ENCODE peak calls at places on chromosomes 3 and 15, in ten cellular contexts. One of them, this sample, is unnamed.

GRCh38 chr15:52186651-52187486 is 4.3 kb downstream of the GNB5 start:
- DNase-seq in tibial artery: no peak
- DNase-seq in thyroid gland: no peak
- DNase-seq in HCT116: no peak
- DNase-seq in right lobe of liver: no peak
- DNase-seq in IMR-90: no peak
- DNase-seq in CD8-positive, alpha-beta T cell: no peak
- DNase-seq in upper lobe of right lung: no peak
- DNase-seq in testis: peak
- DNase-seq in left lung: no peak
- DNase-seq in this sample: peak

GRCh38 chr15:57505949-57506391 is 85.7 kb upstream of the MYZAP start:
- DNase-seq in tibial artery: peak
- DNase-seq in thyroid gland: peak
- DNase-seq in HCT116: no peak
- DNase-seq in right lobe of liver: no peak
- DNase-seq in IMR-90: no peak
- DNase-seq in CD8-positive, alpha-beta T cell: no peak
- DNase-seq in upper lobe of right lung: peak
- DNase-seq in testis: no peak
- DNase-seq in left lung: peak
- DNase-seq in this sample: peak

GRCh38 chr3:117202415-117202814 is 492.8 kb downstream of the TUSC7 start:
- DNase-seq in tibial artery: no peak
- DNase-seq in thyroid gland: no peak
- DNase-seq in HCT116: no peak
- DNase-seq in right lobe of liver: no peak
- DNase-seq in IMR-90: peak
- DNase-seq in CD8-positive, alpha-beta T cell: no peak
- DNase-seq in upper lobe of right lung: no peak
- DNase-seq in testis: no peak
- DNase-seq in left lung: no peak
- DNase-seq in this sample: no peak

GRCh38 chr3:58034738-58035511 is 26.7 kb downstream of the FLNB start:
- DNase-seq in tibial artery: no peak
- DNase-seq in thyroid gland: no peak
- DNase-seq in HCT116: no peak
- DNase-seq in right lobe of liver: no peak
- DNase-seq in IMR-90: no peak
- DNase-seq in CD8-positive, alpha-beta T cell: peak
- DNase-seq in upper lobe of right lung: no peak
- DNase-seq in testis: no peak
- DNase-seq in left lung: no peak
- DNase-seq in this sample: no peak

GRCh38 chr15:42392309-42393024 is 33.2 kb downstream of the CAPN3 start:
- DNase-seq in tibial artery: no peak
- DNase-seq in thyroid gland: no peak
- DNase-seq in HCT116: no peak
- DNase-seq in right lobe of liver: no peak
- DNase-seq in IMR-90: no peak
- DNase-seq in CD8-positive, alpha-beta T cell: no peak
- DNase-seq in upper lobe of right lung: no peak
- DNase-seq in testis: no peak
- DNase-seq in left lung: no peak
- DNase-seq in this sample: no peak

GRCh38 chr15:41926184-41927056 is 32.6 kb upstream of the SPTBN5 start:
- DNase-seq in tibial artery: no peak
- DNase-seq in thyroid gland: no peak
- DNase-seq in HCT116: no peak
- DNase-seq in right lobe of liver: no peak
- DNase-seq in IMR-90: no peak
- DNase-seq in CD8-positive, alpha-beta T cell: no peak
- DNase-seq in upper lobe of right lung: no peak
- DNase-seq in testis: no peak
- DNase-seq in left lung: no peak
- DNase-seq in this sample: no peak

GRCh38 chr3:43077261-43077660 is 28.6 kb downstream of the POMGNT2 start:
- DNase-seq in tibial artery: no peak
- DNase-seq in thyroid gland: no peak
- DNase-seq in HCT116: no peak
- DNase-seq in right lobe of liver: no peak
- DNase-seq in IMR-90: no peak
- DNase-seq in CD8-positive, alpha-beta T cell: no peak
- DNase-seq in upper lobe of right lung: no peak
- DNase-seq in testis: no peak
- DNase-seq in left lung: no peak
- DNase-seq in this sample: no peak

GRCh38 chr3:133394561-133395311 is 5.1 kb upstream of the BFSP2 start:
- DNase-seq in tibial artery: no peak
- DNase-seq in thyroid gland: no peak
- DNase-seq in HCT116: no peak
- DNase-seq in right lobe of liver: no peak
- DNase-seq in IMR-90: peak
- DNase-seq in CD8-positive, alpha-beta T cell: no peak
- DNase-seq in upper lobe of right lung: no peak
- DNase-seq in testis: no peak
- DNase-seq in left lung: no peak
- DNase-seq in this sample: no peak

GRCh38 chr3:125378762-125379161 is 3.6 kb upstream of the ZNF148 start:
- DNase-seq in tibial artery: no peak
- DNase-seq in thyroid gland: no peak
- DNase-seq in HCT116: no peak
- DNase-seq in right lobe of liver: no peak
- DNase-seq in IMR-90: no peak
- DNase-seq in CD8-positive, alpha-beta T cell: no peak
- DNase-seq in upper lobe of right lung: no peak
- DNase-seq in testis: no peak
- DNase-seq in left lung: no peak
- DNase-seq in this sample: no peak

GRCh38 chr3:125379483-125379882 is 4.4 kb upstream of the ZNF148 start:
- DNase-seq in tibial artery: no peak
- DNase-seq in thyroid gland: no peak
- DNase-seq in HCT116: no peak
- DNase-seq in right lobe of liver: no peak
- DNase-seq in IMR-90: no peak
- DNase-seq in CD8-positive, alpha-beta T cell: no peak
- DNase-seq in upper lobe of right lung: no peak
- DNase-seq in testis: no peak
- DNase-seq in left lung: no peak
- DNase-seq in this sample: no peak

GRCh38 chr3:125375950-125376679 is 990 bp upstream of the ZNF148 start:
- DNase-seq in tibial artery: no peak
- DNase-seq in thyroid gland: no peak
- DNase-seq in HCT116: no peak
- DNase-seq in right lobe of liver: no peak
- DNase-seq in IMR-90: peak
- DNase-seq in CD8-positive, alpha-beta T cell: no peak
- DNase-seq in upper lobe of right lung: no peak
- DNase-seq in testis: no peak
- DNase-seq in left lung: no peak
- DNase-seq in this sample: no peak

GRCh38 chr3:125374996-125375941 is at the start of gene ZNF148:
- DNase-seq in tibial artery: peak
- DNase-seq in thyroid gland: peak
- DNase-seq in HCT116: peak
- DNase-seq in right lobe of liver: peak
- DNase-seq in IMR-90: peak
- DNase-seq in CD8-positive, alpha-beta T cell: peak
- DNase-seq in upper lobe of right lung: peak
- DNase-seq in testis: peak
- DNase-seq in left lung: peak
- DNase-seq in this sample: peak

DNA sequence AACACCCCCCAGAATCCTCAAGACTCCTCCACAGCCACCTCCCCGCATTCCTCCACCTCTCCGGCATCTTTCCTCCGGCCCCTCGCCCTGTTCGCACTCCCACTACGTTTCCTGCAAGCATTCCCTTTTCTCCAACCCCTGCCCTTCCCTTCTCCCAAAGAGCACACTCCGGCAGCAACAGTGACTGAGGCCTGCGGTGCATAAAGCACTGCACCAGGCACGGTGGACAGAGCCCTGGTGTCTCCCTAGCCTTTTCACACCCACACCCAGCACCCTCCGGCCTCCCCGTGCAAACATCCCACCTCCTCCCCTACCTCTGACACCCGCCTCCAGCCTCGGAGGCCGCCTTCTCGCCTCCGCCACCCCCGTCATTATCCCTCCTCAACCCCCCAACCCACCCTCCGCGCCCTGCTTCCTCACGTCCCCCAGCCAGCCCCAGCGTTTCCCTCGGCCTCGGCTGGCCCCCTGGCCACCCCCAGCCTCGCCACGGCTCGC is 577 bp downstream of the ZNF148 start:
- DNase-seq in tibial artery: peak
- DNase-seq in thyroid gland: peak
- DNase-seq in HCT116: no peak
- DNase-seq in right lobe of liver: peak
- DNase-seq in IMR-90: peak
- DNase-seq in CD8-positive, alpha-beta T cell: peak
- DNase-seq in upper lobe of right lung: peak
- DNase-seq in testis: peak
- DNase-seq in left lung: peak
- DNase-seq in this sample: peak
- H3K4me3 ChIP-seq in tibial artery: peak
- H3K4me3 ChIP-seq in thyroid gland: peak
- H3K4me3 ChIP-seq in HCT116: peak
- H3K4me3 ChIP-seq in right lobe of liver: peak
- H3K4me3 ChIP-seq in IMR-90: peak
- H3K4me3 ChIP-seq in CD8-positive, alpha-beta T cell: peak
- H3K4me3 ChIP-seq in upper lobe of right lung: peak
- H3K4me3 ChIP-seq in testis: peak
- H3K4me3 ChIP-seq in left lung: peak
- H3K4me3 ChIP-seq in this sample: peak

GRCh38 chr15:76221085-76221767 is 90.0 kb downstream of the ETFA start:
- DNase-seq in tibial artery: no peak
- DNase-seq in thyroid gland: no peak
- DNase-seq in HCT116: no peak
- DNase-seq in right lobe of liver: no peak
- DNase-seq in IMR-90: no peak
- DNase-seq in CD8-positive, alpha-beta T cell: no peak
- DNase-seq in upper lobe of right lung: no peak
- DNase-seq in testis: no peak
- DNase-seq in left lung: no peak
- DNase-seq in this sample: no peak

GRCh38 chr15:76222159-76222558 is 89.1 kb downstream of the ETFA start:
- DNase-seq in tibial artery: no peak
- DNase-seq in thyroid gland: no peak
- DNase-seq in HCT116: no peak
- DNase-seq in right lobe of liver: no peak
- DNase-seq in IMR-90: no peak
- DNase-seq in CD8-positive, alpha-beta T cell: no peak
- DNase-seq in upper lobe of right lung: no peak
- DNase-seq in testis: no peak
- DNase-seq in left lung: no peak
- DNase-seq in this sample: no peak

GRCh38 chr15:76217867-76218217 is 93.4 kb downstream of the ETFA start:
- DNase-seq in tibial artery: no peak
- DNase-seq in thyroid gland: no peak
- DNase-seq in HCT116: no peak
- DNase-seq in right lobe of liver: no peak
- DNase-seq in IMR-90: no peak
- DNase-seq in CD8-positive, alpha-beta T cell: no peak
- DNase-seq in upper lobe of right lung: no peak
- DNase-seq in testis: no peak
- DNase-seq in left lung: no peak
- DNase-seq in this sample: no peak

DNA sequence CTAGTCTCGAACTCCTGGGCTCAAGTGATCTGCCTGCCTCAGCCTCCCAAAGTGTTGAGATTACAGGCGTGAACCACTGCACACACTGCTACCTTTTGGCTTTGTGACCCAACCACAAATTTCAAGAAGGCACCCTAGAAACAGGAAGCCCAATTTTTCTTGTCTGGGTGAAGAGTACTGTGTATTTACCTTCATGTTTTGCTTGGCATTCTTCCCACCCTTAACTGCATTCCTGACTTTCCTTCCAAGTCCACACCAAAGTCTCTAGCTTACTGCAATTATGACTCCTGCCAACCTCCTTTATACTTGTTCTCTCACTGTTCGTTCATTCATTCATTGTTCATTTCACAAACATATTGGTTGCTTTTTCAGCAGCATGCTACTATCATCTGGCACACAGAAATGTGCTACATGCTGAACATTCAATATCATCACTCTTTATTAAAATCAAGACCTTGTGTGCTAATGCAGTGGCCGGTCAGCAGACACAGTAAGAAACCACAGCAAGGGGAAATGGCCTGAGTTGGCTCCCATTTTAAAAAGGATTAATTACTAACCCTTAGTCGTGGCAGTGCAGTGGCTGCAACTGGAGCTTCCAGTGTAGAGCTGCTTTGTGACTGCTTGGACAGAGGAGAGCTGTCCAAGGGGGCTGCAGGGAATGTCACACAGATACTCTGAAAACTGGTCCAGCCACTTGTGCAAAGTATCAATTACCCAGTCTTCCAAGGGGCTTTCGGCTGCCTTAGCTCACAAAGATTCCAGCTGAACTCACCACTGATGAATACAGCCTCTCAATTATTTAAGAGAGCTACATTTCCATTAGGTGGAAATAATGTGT is 94.0 kb downstream of the ETFA start:
- DNase-seq in tibial artery: no peak
- DNase-seq in thyroid gland: no peak
- DNase-seq in HCT116: peak
- DNase-seq in right lobe of liver: no peak
- DNase-seq in IMR-90: peak
- DNase-seq in CD8-positive, alpha-beta T cell: no peak
- DNase-seq in upper lobe of right lung: no peak
- DNase-seq in testis: no peak
- DNase-seq in left lung: no peak
- DNase-seq in this sample: no peak
- H3K27ac ChIP-seq in tibial artery: no peak
- H3K27ac ChIP-seq in thyroid gland: no peak
- H3K27ac ChIP-seq in HCT116: peak
- H3K27ac ChIP-seq in right lobe of liver: no peak
- H3K27ac ChIP-seq in IMR-90: no peak
- H3K27ac ChIP-seq in CD8-positive, alpha-beta T cell: no peak
- H3K27ac ChIP-seq in upper lobe of right lung: no peak
- H3K27ac ChIP-seq in testis: no peak
- H3K27ac ChIP-seq in left lung: no peak
- H3K27ac ChIP-seq in this sample: no peak

GRCh38 chr15:62521396-62521795 is 356.3 kb upstream of the C2CD4B start:
- DNase-seq in tibial artery: no peak
- DNase-seq in thyroid gland: no peak
- DNase-seq in HCT116: no peak
- DNase-seq in right lobe of liver: no peak
- DNase-seq in IMR-90: no peak
- DNase-seq in CD8-positive, alpha-beta T cell: no peak
- DNase-seq in upper lobe of right lung: no peak
- DNase-seq in testis: no peak
- DNase-seq in left lung: no peak
- DNase-seq in this sample: no peak
- H3K4me3 ChIP-seq in tibial artery: no peak
- H3K4me3 ChIP-seq in thyroid gland: no peak
- H3K4me3 ChIP-seq in HCT116: no peak
- H3K4me3 ChIP-seq in right lobe of liver: no peak
- H3K4me3 ChIP-seq in IMR-90: no peak
- H3K4me3 ChIP-seq in CD8-positive, alpha-beta T cell: no peak
- H3K4me3 ChIP-seq in upper lobe of right lung: no peak
- H3K4me3 ChIP-seq in testis: no peak
- H3K4me3 ChIP-seq in left lung: no peak
- H3K4me3 ChIP-seq in this sample: no peak

DNA sequence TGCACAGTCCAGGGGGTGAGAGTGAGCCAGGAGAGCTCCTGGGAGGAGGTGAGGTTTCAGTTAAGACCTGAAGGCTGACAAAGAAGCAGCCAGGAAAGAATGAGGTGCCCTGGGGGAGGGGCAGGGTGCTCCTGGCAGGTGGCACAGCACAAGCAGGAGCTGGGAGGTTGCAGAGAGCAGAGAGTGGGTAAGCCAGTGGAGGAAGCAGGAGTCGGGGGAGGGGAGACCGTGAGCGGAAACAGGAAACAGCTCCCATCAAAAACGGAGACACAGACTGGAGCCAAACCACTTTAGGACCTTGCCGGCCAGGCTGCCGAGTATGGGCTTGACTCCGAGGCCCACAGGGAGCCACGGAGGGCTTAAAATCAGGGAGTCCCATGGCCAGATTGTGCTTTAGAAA is 12.1 kb upstream of the FBLN2 start:
- DNase-seq in tibial artery: no peak
- DNase-seq in thyroid gland: no peak
- DNase-seq in HCT116: no peak
- DNase-seq in right lobe of liver: peak
- DNase-seq in IMR-90: no peak
- DNase-seq in CD8-positive, alpha-beta T cell: no peak
- DNase-seq in upper lobe of right lung: no peak
- DNase-seq in testis: no peak
- DNase-seq in left lung: no peak
- DNase-seq in this sample: no peak
- H3K27ac ChIP-seq in tibial artery: peak
- H3K27ac ChIP-seq in thyroid gland: no peak
- H3K27ac ChIP-seq in HCT116: peak
- H3K27ac ChIP-seq in right lobe of liver: no peak
- H3K27ac ChIP-seq in IMR-90: no peak
- H3K27ac ChIP-seq in CD8-positive, alpha-beta T cell: no peak
- H3K27ac ChIP-seq in upper lobe of right lung: no peak
- H3K27ac ChIP-seq in testis: no peak
- H3K27ac ChIP-seq in left lung: no peak
- H3K27ac ChIP-seq in this sample: no peak

This sample was measured in cardiac muscle cell.